ENCODE peak calls at places on chromosome 9, in five cellular contexts. I, T, Y, W and G are unnamed samples.

GRCh38 chr9:88980732-88981336 is 10.4 kb upstream of the S1PR3 start:
- DNase-seq in I (no peak), W (no peak), Y (no peak), T (no peak), G (no peak)

GRCh38 chr9:86349271-86349670 is 4.9 kb downstream of the TUT7 start:
- DNase-seq in I (no peak), T (no peak), W (no peak), Y (no peak), G (no peak)

GRCh38 chr9:126985870-126986498 is 71.4 kb downstream of the RALGPS1 start:
- DNase-seq in I (peak), Y (peak), W (peak), T (peak), G (peak)

GRCh38 chr9:2663486-2663885 is 41.9 kb downstream of the VLDLR start:
- DNase-seq in T (no peak), Y (peak), W (no peak), I (no peak), G (no peak)

GRCh38 chr9:37217141-37217540 is 96.8 kb downstream of the ZCCHC7 start:
- DNase-seq in Y (no peak), W (no peak), I (no peak), T (no peak), G (no peak)

GRCh38 chr9:36086442-36086841 is 49.7 kb downstream of the RECK start:
- DNase-seq in Y (no peak), T (no peak), I (no peak), W (no peak), G (no peak)

GRCh38 chr9:81497096-81497495 is 192.3 kb downstream of the TLE1 start:
- DNase-seq in I (no peak), W (no peak), Y (no peak), T (no peak), G (no peak)

GRCh38 chr9:81132318-81132717 is 557.0 kb downstream of the TLE1 start:
- DNase-seq in W (no peak), I (no peak), T (no peak), Y (no peak), G (no peak)

GRCh38 chr9:12963537-12963936 is 188.7 kb downstream of the LURAP1L start:
- DNase-seq in Y (no peak), I (no peak), W (no peak), T (no peak), G (no peak)

GRCh38 chr9:70832487-70832886 is 288.9 kb downstream of the TRPM3 start:
- DNase-seq in T (no peak), W (no peak), I (no peak), Y (no peak), G (no peak)

GRCh38 chr9:71816782-71817549 is 48.7 kb upstream of the CEMIP2 start:
- DNase-seq in I (no peak), Y (no peak), W (no peak), T (no peak), G (no peak)

GRCh38 chr9:2574215-2574614 is 47.4 kb upstream of the VLDLR start:
- DNase-seq in W (peak), I (no peak), T (no peak), Y (no peak), G (no peak)

GRCh38 chr9:89811896-89812450 is 207.2 kb downstream of the GADD45G start:
- DNase-seq in W (no peak), I (no peak), Y (no peak), T (peak), G (no peak)

GRCh38 chr9:5892456-5893133 is 1.9 kb downstream of the MLANA start:
- DNase-seq in Y (no peak), I (no peak), W (no peak), T (no peak), G (no peak)

GRCh38 chr9:124127290-124127646 is 115.7 kb downstream of the LHX2 start:
- DNase-seq in I (no peak), W (no peak), T (no peak), Y (no peak), G (no peak)

GRCh38 chr9:133701321-133701980 is 36.7 kb downstream of the SARDH start:
- DNase-seq in Y (no peak), I (no peak), W (no peak), T (no peak), G (no peak)

GRCh38 chr9:115808108-115808507 is 345.5 kb upstream of the PAPPA start:
- DNase-seq in Y (no peak), W (no peak), I (no peak), T (no peak), G (no peak)

GRCh38 chr9:110128664-110129329 is 79.2 kb downstream of the C9orf152 start:
- DNase-seq in I (no peak), T (no peak), W (no peak), Y (no peak), G (peak)

GRCh38 chr9:110126986-110127864 is 80.7 kb downstream of the C9orf152 start:
- DNase-seq in Y (peak), W (no peak), T (no peak), I (peak), G (no peak)

GRCh38 chr9:110125207-110125751 is 82.7 kb downstream of the C9orf152 start:
- DNase-seq in I (peak), W (peak), T (peak), Y (peak), G (no peak)

GRCh38 chr9:110125763-110126351 is 82.1 kb downstream of the C9orf152 start:
- DNase-seq in Y (no peak), W (no peak), I (no peak), T (no peak), G (no peak)

DNA sequence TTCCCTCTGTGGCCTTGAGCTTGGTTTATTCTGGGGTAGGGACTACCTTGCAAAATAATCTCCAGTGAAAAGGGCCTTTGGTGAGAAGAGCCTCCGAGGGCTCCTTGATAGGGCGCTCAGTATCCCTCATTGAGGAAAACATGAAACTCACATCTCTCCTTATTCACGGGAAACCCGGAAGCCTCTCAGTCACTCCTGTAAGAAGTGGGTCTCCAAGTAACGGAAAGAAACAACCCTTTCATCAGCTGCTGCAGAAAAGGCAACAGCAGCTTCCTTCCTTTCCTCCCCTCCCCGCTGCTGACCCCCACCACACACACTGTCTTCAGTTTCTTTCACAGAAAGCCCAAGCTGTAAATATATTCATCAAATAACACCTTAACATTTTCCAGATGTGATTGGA is 81.5 kb downstream of the C9orf152 start:
- DNase-seq in T (no peak), I (no peak), W (no peak), Y (no peak), G (no peak)
- H3K4me3 ChIP-seq in T (no peak), I (peak), W (no peak), Y (peak), G (no peak)

GRCh38 chr9:113578279-113578865 is 114.8 kb downstream of the RGS3 start:
- DNase-seq in Y (peak), I (no peak), W (no peak), T (no peak), G (no peak)
- TF ChIP-seq CTCF in Y (no peak), I (no peak), W (no peak), T (no peak), G (no peak)

DNA sequence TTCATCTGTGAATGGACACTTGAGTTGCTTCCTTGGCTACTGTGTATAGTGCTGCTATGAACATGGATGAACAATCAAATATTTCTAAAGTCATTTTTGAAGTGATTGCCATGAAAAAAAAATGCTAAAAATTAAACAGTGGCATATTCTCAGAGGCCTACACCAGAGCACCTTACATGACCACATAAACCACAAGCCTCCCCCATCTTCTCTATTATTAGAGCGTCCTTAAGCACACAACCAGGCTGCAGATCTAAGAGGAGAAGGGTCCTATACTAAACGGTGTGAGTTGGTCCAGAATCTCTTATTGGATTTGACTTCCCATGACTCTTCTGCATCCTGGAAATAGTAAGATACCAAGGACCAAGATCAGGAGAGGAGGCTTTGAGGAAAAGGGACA is 34.3 kb downstream of the PCA3 start:
- DNase-seq in T (no peak), Y (no peak), I (no peak), W (no peak), G (peak)
- H3K4me3 ChIP-seq in T (no peak), Y (no peak), I (no peak), W (no peak), G (no peak)

GRCh38 chr9:95907794-95908193 is 32.3 kb downstream of the ERCC6L2 start:
- DNase-seq in T (no peak), Y (no peak), W (no peak), I (no peak), G (no peak)
- TF ChIP-seq CTCF in T (no peak), Y (peak), W (peak), I (no peak), G (no peak)

DNA sequence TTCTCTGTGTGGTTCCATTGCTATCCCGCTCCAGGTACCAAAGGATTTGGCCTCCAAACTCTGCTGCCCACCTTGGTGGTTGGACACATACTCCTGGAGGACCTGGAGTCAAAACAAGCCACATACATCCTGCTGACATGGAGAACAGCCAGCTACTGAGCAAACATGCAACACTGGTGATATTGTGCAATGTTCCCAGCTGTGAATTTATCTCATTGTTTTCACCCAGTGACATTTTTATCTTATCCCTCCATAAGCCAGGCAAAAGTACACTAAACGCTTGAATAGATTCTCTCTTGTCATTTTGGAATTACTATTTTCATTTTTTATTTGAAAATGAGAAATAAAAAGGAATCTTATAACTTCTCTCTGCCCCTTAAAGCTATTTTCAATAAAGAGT is 11.1 kb upstream of the CTSL start:
- DNase-seq in I (peak), T (peak), W (peak), Y (no peak), G (no peak)
- H3K4me3 ChIP-seq in I (no peak), T (no peak), W (no peak), Y (no peak), G (no peak)

DNA sequence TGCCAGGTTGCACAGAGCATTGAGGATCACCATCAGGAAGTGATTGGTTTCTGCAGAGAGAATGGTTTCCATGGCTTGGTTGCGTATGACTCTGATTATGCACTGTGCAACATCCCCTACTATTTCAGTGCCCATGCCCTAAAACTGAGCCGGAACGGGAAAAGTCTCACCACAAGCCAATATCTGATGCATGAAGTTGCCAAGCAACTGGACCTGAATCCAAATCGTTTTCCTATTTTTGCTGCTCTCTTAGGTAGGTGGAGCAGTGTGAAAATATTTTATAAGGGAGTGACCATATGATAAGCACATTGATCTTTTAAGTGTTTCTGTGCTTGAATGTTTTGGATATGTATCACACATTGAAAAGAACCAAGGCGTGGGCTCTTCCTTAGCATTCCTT is 17.8 kb upstream of the FAM120AOS start:
- DNase-seq in Y (no peak), W (no peak), T (no peak), I (no peak), G (no peak)
- TF ChIP-seq CTCF in Y (no peak), W (no peak), T (no peak), I (no peak), G (no peak)